ENCODE peak calls at places on chromosomes 12 and 14, in six cellular contexts. E is A549, A is heart left ventricle, V is RWPE1, O is vagina, D is sigmoid colon. Z is an unnamed sample.

GRCh38 chr14:90405755-90406154 is 8.9 kb downstream of the CALM1 start:
- DNase-seq in E (no peak), A (no peak), V (no peak), O (no peak), D (no peak), Z (no peak)

GRCh38 chr12:47192046-47192445 is 112.3 kb upstream of the AMIGO2 start:
- DNase-seq in E (no peak), A (no peak), V (no peak), O (no peak), D (no peak), Z (no peak)

GRCh38 chr14:31261523-31261858 is 53.9 kb upstream of the HECTD1 start:
- DNase-seq in E (no peak), A (no peak), V (no peak), O (no peak), D (no peak), Z (no peak)

GRCh38 chr14:102491366-102491765 is 18.2 kb downstream of the ANKRD9 start:
- DNase-seq in E (no peak), A (no peak), V (no peak), O (no peak), D (no peak), Z (no peak)

GRCh38 chr12:51848843-51849735 is 571 bp upstream of the FIGNL2 start:
- DNase-seq in E (no peak), A (no peak), V (no peak), O (no peak), D (no peak), Z (no peak)

GRCh38 chr14:49879683-49880204 is 13.1 kb upstream of the ARF6 start:
- DNase-seq in E (peak), A (no peak), V (no peak), O (no peak), D (no peak), Z (peak)

GRCh38 chr14:35915185-35915584 is 89.0 kb downstream of the BRMS1L start:
- DNase-seq in E (no peak), A (no peak), V (no peak), O (no peak), D (no peak), Z (no peak)

GRCh38 chr14:49550284-49551184 is 35.6 kb downstream of the RPS29 start:
- DNase-seq in E (peak), A (no peak), V (peak), O (no peak), D (no peak), Z (no peak)

GRCh38 chr14:32709072-32709471 is 229.6 kb upstream of the NPAS3 start:
- DNase-seq in E (peak), A (peak), V (no peak), O (no peak), D (peak), Z (no peak)

GRCh38 chr14:73457050-73457934 is 1.1 kb downstream of the NUMB start:
- DNase-seq in E (peak), A (peak), V (peak), O (no peak), D (peak), Z (peak)

GRCh38 chr14:91357731-91358319 is 59.8 kb downstream of the CCDC88C start:
- DNase-seq in E (no peak), A (no peak), V (no peak), O (no peak), D (no peak), Z (no peak)

GRCh38 chr14:72744416-72745120 is 149.3 kb downstream of the DPF3 start:
- DNase-seq in E (no peak), A (no peak), V (no peak), O (peak), D (no peak), Z (no peak)

GRCh38 chr14:99522457-99522891 is 41.3 kb downstream of the CCNK start:
- DNase-seq in E (peak), A (no peak), V (no peak), O (no peak), D (peak), Z (no peak)

GRCh38 chr12:127308148-127308547 is 958.8 kb upstream of the TMEM132C start:
- DNase-seq in E (no peak), A (no peak), V (no peak), O (peak), D (no peak), Z (no peak)

GRCh38 chr12:130013771-130014484 is 110.1 kb upstream of the TMEM132D start:
- DNase-seq in E (peak), A (no peak), V (peak), O (no peak), D (no peak), Z (no peak)

GRCh38 chr12:47400251-47400650 is 305.6 kb downstream of the RPAP3 start:
- DNase-seq in E (no peak), A (no peak), V (no peak), O (no peak), D (no peak), Z (no peak)

GRCh38 chr14:32509632-32510187 is 180.6 kb downstream of the AKAP6 start:
- DNase-seq in E (peak), A (peak), V (peak), O (no peak), D (peak), Z (no peak)

GRCh38 chr12:40647651-40648050 is 44.6 kb upstream of the CNTN1 start:
- DNase-seq in E (peak), A (no peak), V (peak), O (no peak), D (no peak), Z (no peak)

GRCh38 chr14:69959136-69959535 is 79.9 kb downstream of the SMOC1 start:
- DNase-seq in E (no peak), A (no peak), V (no peak), O (no peak), D (no peak), Z (no peak)

GRCh38 chr12:79424109-79424721 is 266.5 kb downstream of the PAWR start:
- DNase-seq in E (peak), A (no peak), V (peak), O (no peak), D (no peak), Z (no peak)

GRCh38 chr14:49019467-49020100 is 566.6 kb downstream of the RPS29 start:
- DNase-seq in E (no peak), A (no peak), V (no peak), O (no peak), D (no peak), Z (no peak)

GRCh38 chr14:68873379-68873778 is 80.5 kb upstream of the ZFP36L1 start:
- DNase-seq in E (no peak), A (no peak), V (peak), O (no peak), D (no peak), Z (no peak)

GRCh38 chr12:3003593-3003992 is 44.4 kb downstream of the TEAD4 start:
- DNase-seq in E (no peak), A (no peak), V (no peak), O (no peak), D (no peak), Z (no peak)

GRCh38 chr14:60922050-60922449 is 58.8 kb downstream of the TRMT5 start:
- DNase-seq in E (no peak), A (no peak), V (peak), O (no peak), D (no peak), Z (no peak)

GRCh38 chr12:110249105-110249504 is 31.9 kb upstream of the ATP2A2 start:
- DNase-seq in E (no peak), A (no peak), V (no peak), O (no peak), D (no peak), Z (no peak)

DNA sequence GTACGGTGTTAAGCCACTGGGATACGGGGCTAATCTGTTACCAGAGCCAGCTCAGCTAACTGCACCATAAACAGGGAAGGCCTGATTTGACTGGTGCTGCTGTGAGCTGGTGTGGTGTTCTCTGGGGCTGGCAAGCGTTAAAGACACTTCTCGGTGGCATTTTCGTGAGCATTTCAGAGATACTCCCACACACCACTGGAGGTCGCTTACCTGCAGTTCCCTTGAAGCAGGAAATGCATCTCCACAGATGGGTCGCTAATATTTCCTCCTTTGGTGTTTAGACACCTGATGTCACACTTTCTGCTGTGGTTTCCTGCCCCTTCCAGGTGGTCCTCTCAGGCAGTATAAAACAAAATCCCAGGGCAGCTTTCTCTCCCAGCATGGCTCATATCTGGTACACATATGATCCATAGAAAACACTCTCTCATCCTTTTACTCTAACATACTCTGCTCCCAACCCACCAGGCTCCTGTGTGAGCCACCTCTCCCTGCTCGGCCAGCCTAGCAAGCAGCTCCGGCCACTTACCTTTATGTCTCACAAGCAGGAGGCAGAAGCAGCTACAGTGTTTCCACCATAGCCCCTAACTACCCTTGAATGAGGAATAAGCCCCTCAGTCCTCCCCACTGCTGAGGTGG is 129.9 kb upstream of the GRIN2B start:
- DNase-seq in E (peak), A (no peak), V (peak), O (no peak), D (no peak), Z (no peak)
- H3K27ac ChIP-seq in E (no peak), A (no peak), V (no peak), O (no peak), D (no peak), Z (no peak)

DNA sequence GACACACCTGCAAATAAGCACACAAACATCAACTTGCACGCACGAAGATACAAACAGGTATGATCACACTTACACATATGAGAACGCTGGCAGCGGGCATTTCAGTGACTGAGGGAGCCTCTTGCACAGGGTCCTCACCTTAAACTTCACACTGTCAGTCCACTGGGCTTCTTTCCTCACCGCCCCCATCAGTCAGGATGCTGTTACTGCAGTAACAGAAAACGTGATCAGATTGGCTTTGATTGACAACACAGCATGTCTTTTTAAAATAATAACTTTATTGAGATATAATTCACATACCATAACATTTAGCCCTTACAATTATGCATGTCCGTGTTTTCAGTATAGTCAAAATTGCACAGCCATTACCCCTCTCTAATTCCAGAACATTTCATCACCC is 8.2 kb downstream of the CCDC197 start:
- DNase-seq in E (no peak), A (no peak), V (no peak), O (no peak), D (no peak), Z (no peak)
- TF ChIP-seq CTCF in E (no peak), A (peak), V (no peak), O (no peak), D (no peak), Z (no peak)

GRCh38 chr12:120194226-120194533 is 335 bp downstream of the GCN1 start:
- DNase-seq in E (no peak), A (no peak), V (no peak), O (no peak), D (no peak), Z (no peak)

GRCh38 chr12:120199025-120199424 is 1.9 kb downstream of the RPLP0 start:
- DNase-seq in E (no peak), A (no peak), V (no peak), O (no peak), D (no peak), Z (no peak)

GRCh38 chr12:120197542-120197887 is 3.0 kb upstream of the GCN1 start:
- DNase-seq in E (no peak), A (no peak), V (no peak), O (no peak), D (no peak), Z (no peak)

GRCh38 chr12:120194534-120195395 is at the start of gene GCN1:
- DNase-seq in E (peak), A (peak), V (peak), O (no peak), D (peak), Z (peak)

DNA sequence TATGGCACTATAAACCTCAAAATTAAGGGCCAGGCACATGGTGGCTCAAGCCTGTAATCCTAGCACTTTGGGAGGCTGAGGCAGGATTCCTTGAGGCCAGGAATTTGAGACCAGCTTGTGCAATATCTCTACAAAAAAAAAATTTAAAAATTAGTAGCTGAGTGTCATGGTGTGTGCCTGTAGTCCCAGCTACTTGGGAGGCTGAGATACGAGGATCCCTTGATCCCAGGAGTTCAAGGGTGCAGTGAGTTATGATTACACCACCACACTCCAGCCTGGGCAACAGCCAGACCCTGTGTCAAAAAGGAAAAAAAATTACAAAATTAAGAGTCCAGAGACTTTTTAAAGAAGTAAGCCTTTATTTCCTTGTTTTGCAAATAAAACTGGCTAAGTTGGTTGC is 1.8 kb upstream of the GCN1 start:
- DNase-seq in E (no peak), A (no peak), V (no peak), O (no peak), D (no peak), Z (no peak)
- H3K27ac ChIP-seq in E (no peak), A (no peak), V (peak), O (no peak), D (no peak), Z (no peak)

GRCh38 chr12:6253278-6253677 is 53.1 kb downstream of the CD9 start:
- DNase-seq in E (no peak), A (no peak), V (no peak), O (no peak), D (no peak), Z (no peak)
- TF ChIP-seq CTCF in E (no peak), A (no peak), V (no peak), O (no peak), D (no peak), Z (no peak)

Z was measured in CD4-positive, alpha-beta T cell.